ENCODE peak calls at places on chromosomes 4 and X, in nine cellular contexts. K is heart left ventricle, O is SJCRH30, X is SJSA1, U is adipocyte, W is thoracic aorta, L is ovary, Z is pancreas, R is Karpas-422. P is an unnamed sample.

GRCh38 chr4:5720980-5721379 is 10.0 kb downstream of the EVC start:
- DNase-seq in K (no peak), O (no peak), X (no peak), U (no peak), W (no peak), L (no peak), Z (no peak), R (no peak), P (no peak)

GRCh38 chr4:181294421-181294820 is 948.8 kb upstream of the TENM3 start:
- DNase-seq in K (no peak), O (no peak), X (no peak), U (no peak), W (no peak), L (no peak), Z (no peak), R (no peak), P (no peak)

GRCh38 chr4:101835121-101835904 is 44.8 kb downstream of the BANK1 start:
- DNase-seq in K (no peak), O (peak; percentile 82), X (peak; percentile 76), U (peak; percentile 88), W (no peak), L (no peak), Z (no peak), R (no peak), P (peak; percentile 37)

GRCh38 chr4:145776208-145776607 is 96.3 kb downstream of the C4orf51 start:
- DNase-seq in K (no peak), O (no peak), X (no peak), U (no peak), W (no peak), L (no peak), Z (no peak), R (no peak), P (no peak)

GRCh38 chrX:38654302-38654701 is 93.0 kb downstream of the TSPAN7 start:
- DNase-seq in K (no peak), O (peak; percentile 48), X (no peak), U (peak; percentile 43), W (no peak), L (no peak), Z (no peak), R (peak; percentile 66), P (no peak)

GRCh38 chr4:25310066-25310824 is 2.3 kb upstream of the ZCCHC4 start:
- DNase-seq in K (no peak), O (no peak), X (no peak), U (no peak), W (no peak), L (no peak), Z (no peak), R (peak; percentile 50), P (no peak)

GRCh38 chrX:70196961-70197805 is 19.9 kb downstream of the DGAT2L6 start:
- DNase-seq in K (no peak), O (peak; percentile 78), X (peak; percentile 46), U (peak; percentile 65), W (peak; percentile 5), L (peak; percentile 25), Z (no peak), R (peak; percentile 93), P (peak; percentile 52)

GRCh38 chr4:76572224-76572623 is 137.2 kb downstream of the SHROOM3 start:
- DNase-seq in K (no peak), O (no peak), X (no peak), U (no peak), W (no peak), L (no peak), Z (no peak), R (no peak), P (no peak)

GRCh38 chr4:19961092-19961491 is 290.6 kb upstream of the SLIT2 start:
- DNase-seq in K (no peak), O (no peak), X (no peak), U (peak; percentile 69), W (no peak), L (no peak), Z (no peak), R (no peak), P (no peak)

GRCh38 chr4:6601661-6602250 is 26.8 kb downstream of the MAN2B2 start:
- DNase-seq in K (no peak), O (no peak), X (no peak), U (no peak), W (no peak), L (no peak), Z (no peak), R (no peak), P (no peak)

DNA sequence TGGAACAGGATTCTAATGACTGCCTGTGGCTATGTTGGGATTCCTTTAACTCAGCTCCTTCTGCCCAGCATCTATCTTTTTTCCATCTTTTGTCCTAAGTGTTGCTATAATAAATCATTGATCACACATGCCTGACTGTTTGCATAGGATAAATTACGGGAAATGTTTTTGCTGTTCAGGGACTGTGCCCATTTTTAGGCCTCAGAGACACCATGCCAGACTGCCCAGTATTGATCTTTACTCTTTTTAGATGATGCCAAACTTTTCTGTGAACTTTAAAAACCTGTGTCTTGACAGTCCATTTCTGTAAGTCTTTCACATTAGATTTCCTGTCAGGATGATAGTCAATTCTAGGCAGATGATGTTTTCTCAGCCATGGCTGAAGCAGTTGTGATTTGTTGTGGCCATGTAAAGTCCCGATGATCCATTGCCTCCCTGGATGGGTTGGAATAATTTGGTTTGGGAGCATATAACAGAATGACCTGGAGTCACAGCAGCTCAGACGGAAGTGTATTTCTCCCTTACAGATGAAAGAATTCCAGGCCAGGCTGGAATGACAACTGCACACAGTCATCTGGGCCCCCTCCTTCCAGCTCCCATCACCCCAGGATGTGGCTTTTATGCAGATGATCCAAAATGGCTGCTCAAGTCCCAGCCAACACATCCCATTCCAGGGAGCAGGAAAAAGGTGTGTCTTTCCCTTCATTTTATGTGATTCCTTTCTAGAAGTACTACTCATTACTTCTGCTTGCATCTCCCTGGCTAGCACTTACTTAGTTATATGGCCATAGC is 3.4 kb downstream of the HTT-AS start:
- DNase-seq in K (no peak), O (peak; percentile 17), X (no peak), U (no peak), W (no peak), L (no peak), Z (no peak), R (no peak), P (no peak)
- H3K4me3 ChIP-seq in K (no peak overlapping the region), O (no peak overlapping the region), X (no peak overlapping the region), U (no peak overlapping the region), W (no peak overlapping the region), L (no peak overlapping the region), Z (no peak overlapping the region), R (no peak overlapping the region), P (no peak overlapping the region)

GRCh38 chr4:82367438-82368097 is 6.2 kb downstream of the HNRNPD start:
- DNase-seq in K (no peak), O (no peak), X (no peak), U (no peak), W (no peak), L (no peak), Z (no peak), R (no peak), P (no peak)

GRCh38 chr4:82358773-82359324 is 14.9 kb downstream of the HNRNPD start:
- DNase-seq in K (no peak), O (no peak), X (no peak), U (peak; percentile 33), W (no peak), L (no peak), Z (no peak), R (no peak), P (no peak)

GRCh38 chr4:82360298-82361177 is 13.3 kb downstream of the HNRNPD start:
- DNase-seq in K (no peak), O (peak; percentile 60), X (no peak), U (peak; percentile 79), W (no peak), L (no peak), Z (no peak), R (peak; percentile 49), P (no peak)

GRCh38 chr4:82362565-82362964 is 11.2 kb downstream of the HNRNPD start:
- DNase-seq in K (no peak), O (no peak), X (no peak), U (no peak), W (no peak), L (no peak), Z (no peak), R (no peak), P (no peak)

DNA sequence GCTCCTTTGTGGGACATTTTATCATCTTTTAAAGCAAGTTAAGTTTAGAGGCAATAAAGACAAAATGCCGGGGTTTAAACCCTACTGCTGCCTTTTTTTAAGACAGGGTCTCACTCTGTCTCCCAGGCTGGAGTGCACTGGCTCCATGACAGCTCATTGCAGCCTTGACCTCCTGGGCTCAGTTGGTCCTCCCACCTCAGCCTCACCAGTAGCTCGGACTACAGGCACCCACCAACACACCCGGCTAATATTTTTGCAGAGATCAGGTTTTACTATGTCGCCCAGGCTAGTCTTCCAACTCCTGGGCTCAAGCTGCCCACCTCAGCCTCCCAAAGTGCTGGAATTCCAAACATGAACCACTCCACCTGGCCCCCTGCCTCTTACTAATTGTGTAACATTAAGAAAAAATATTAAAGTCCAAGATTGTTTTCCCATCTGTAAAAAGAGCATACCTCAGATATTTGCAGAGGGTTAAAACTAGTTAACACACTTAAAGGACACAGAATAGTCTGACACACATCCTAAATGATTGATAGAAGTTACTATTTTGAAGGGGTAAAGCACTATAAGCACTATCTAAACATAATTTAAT is 9.8 kb downstream of the HNRNPD start:
- DNase-seq in K (no peak), O (no peak), X (no peak), U (no peak), W (no peak), L (no peak), Z (no peak), R (no peak), P (no peak)
- H3K4me1 ChIP-seq in K (peaks cover 86% of the 10 kb centered on the region), O (peaks cover 6% of the 10 kb centered on the region), X (peaks cover 2% of the 10 kb centered on the region), U (peaks cover 55% of the 10 kb centered on the region), W (peaks cover 56% of the 10 kb centered on the region), L (peaks cover 22% of the 10 kb centered on the region), Z (peaks cover 56% of the 10 kb centered on the region), R (peaks cover 8% of the 10 kb centered on the region), P (peaks cover 18% of the 10 kb centered on the region)

GRCh38 chrX:19740744-19741143 is 146.7 kb downstream of the SH3KBP1 start:
- DNase-seq in K (no peak), O (no peak), X (no peak), U (no peak), W (no peak), L (no peak), Z (no peak), R (no peak), P (peak; percentile 36)
- H3K4me3 ChIP-seq in K (no peak overlapping the region), O (no peak overlapping the region), X (no peak overlapping the region), U (no peak overlapping the region), W (no peak overlapping the region), L (no peak overlapping the region), Z (no peak overlapping the region), R (no peak overlapping the region), P (no peak overlapping the region)

GRCh38 chr4:41541697-41542096 is 3.7 kb downstream of the LIMCH1 start:
- DNase-seq in K (no peak), O (no peak), X (no peak), U (peak; percentile 47), W (peak; percentile 16), L (no peak), Z (no peak), R (no peak), P (no peak)
- H3K4me1 ChIP-seq in K (peaks cover 95% of the 10 kb centered on the region), O (peaks cover 24% of the 10 kb centered on the region), X (peaks cover 43% of the 10 kb centered on the region), U (peaks cover 25% of the 10 kb centered on the region), W (peaks cover 68% of the 10 kb centered on the region), L (peaks cover 10% of the 10 kb centered on the region), Z (no peaks in the 10 kb centered on the region), R (no peaks in the 10 kb centered on the region), P (peaks cover 44% of the 10 kb centered on the region)